ENCODE peak calls at places on chromosome 19, in five cellular contexts. W, M, C, D and T are unnamed samples.

GRCh38 chr19:40223135-40223822 is 3.2 kb downstream of the CCNP start:
- DNase-seq in M (peak; percentile 20), C (peak; percentile 51), W (no peak), D (no peak), T (no peak)

GRCh38 chr19:49333426-49334288 is 1.5 kb upstream of the CD37 start:
- DNase-seq in C (no peak), D (no peak), W (no peak), M (peak; percentile 80), T (peak; percentile 98)

GRCh38 chr19:33460221-33460908 is 61.2 kb downstream of the PEPD start:
- DNase-seq in M (no peak), C (no peak), W (no peak), D (no peak), T (no peak)

GRCh38 chr19:48867922-48868195 is 558 bp downstream of the PLEKHA4 start:
- DNase-seq in D (no peak), W (no peak), M (no peak), C (no peak), T (no peak)

GRCh38 chr19:14550201-14550754 is 20.9 kb downstream of the TECR start:
- DNase-seq in M (no peak), D (no peak), C (peak; percentile 53), W (no peak), T (no peak)

GRCh38 chr19:11420429-11420893 is 1.3 kb upstream of the RGL3 start:
- DNase-seq in D (peak; percentile 36), C (peak; percentile 33), W (peak; percentile 85), M (no peak), T (no peak)

GRCh38 chr19:47779524-47780214 is 1.2 kb downstream of the SELENOW start:
- DNase-seq in M (no peak), W (peak; percentile 83), D (peak; percentile 45), C (peak; percentile 68), T (no peak)

GRCh38 chr19:21947775-21948174 is 63.0 kb downstream of the ZNF208 start:
- DNase-seq in M (no peak), W (no peak), C (no peak), D (no peak), T (peak; percentile 56)

GRCh38 chr19:40466219-40467006 is at the start of gene SPTBN4:
- DNase-seq in D (peak; percentile 21), M (peak; percentile 68), W (no peak), C (peak; percentile 38), T (no peak)

GRCh38 chr19:2230807-2231533 is 5.2 kb downstream of the PLEKHJ1 start:
- DNase-seq in W (no peak), D (no peak), M (no peak), C (no peak), T (no peak)

GRCh38 chr19:2230029-2230531 is 6.0 kb downstream of the PLEKHJ1 start:
- DNase-seq in C (no peak), D (no peak), M (no peak), W (no peak), T (no peak)

GRCh38 chr19:2231621-2232221 is 4.4 kb downstream of the PLEKHJ1 start:
- DNase-seq in W (no peak), M (no peak), C (no peak), D (no peak), T (peak; percentile 50)

GRCh38 chr19:2233601-2234280 is 2.4 kb downstream of the PLEKHJ1 start:
- DNase-seq in D (no peak), W (no peak), M (no peak), C (no peak), T (peak; percentile 45)

DNA sequence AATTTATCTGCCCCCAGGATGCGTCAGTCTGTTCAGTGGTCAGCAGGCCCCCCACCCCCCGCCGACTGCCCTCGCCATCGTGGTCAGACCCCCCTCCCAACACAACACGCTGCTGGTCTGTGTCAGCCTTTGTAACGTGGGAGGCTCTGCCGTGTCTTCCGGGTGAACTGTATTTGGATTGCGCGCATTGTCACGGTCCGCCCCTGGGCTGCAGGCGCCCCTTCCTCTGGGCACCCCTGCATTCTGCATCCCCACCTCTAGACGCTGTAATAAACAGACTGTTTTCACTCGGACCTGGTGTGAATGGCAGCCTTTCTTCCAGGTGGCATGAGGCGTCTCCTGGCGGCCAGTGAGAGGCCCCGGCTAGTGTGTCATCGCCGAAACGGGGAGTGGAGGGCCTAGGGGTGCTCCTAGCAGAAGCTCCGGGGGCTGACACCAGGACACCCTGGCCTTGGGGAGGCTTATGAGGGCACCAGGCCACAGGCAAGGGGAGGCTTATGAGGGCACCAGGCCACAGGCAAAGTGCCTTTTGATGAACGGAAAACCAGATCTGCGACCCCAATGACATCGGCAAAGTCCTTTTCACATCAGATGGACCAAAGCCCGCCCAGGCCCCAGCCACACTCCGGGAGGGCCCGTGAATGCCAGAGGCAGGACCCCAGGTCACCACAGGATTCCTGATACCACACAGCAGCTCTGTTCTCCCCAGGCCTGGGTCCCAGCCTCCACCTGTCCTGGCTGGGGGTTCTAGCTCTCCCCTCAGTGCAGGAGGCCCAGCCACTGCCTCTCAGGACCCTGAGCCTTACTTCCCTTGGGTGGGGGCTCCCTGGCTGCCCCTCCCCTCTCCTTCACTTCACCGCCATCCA is 3.6 kb downstream of the PLEKHJ1 start:
- DNase-seq in M (no peak), W (no peak), C (no peak), D (no peak), T (no peak)
- TF ChIP-seq CTCF in M (no peak), W (no peak), C (no peak), D (no peak), T (peak; percentile 16)

GRCh38 chr19:43731854-43732253 is 16.0 kb downstream of the IRGC start:
- DNase-seq in W (no peak), M (no peak), C (no peak), D (no peak), T (no peak)
- H3K27ac ChIP-seq in W (no peak overlapping the region), M (no peak overlapping the region), C (no peak overlapping the region), D (no peak overlapping the region), T (no peak overlapping the region)

GRCh38 chr19:41940443-41941409 is 12.5 kb upstream of the ERFL start:
- DNase-seq in M (no peak), W (no peak), D (no peak), C (no peak), T (no peak)
- H3K4me3 ChIP-seq in M (peak overlapping the region; percentile 62), W (peak overlapping the region; percentile 67), D (peak overlapping the region; percentile 45), C (peak overlapping the region; percentile 31), T (peak overlapping the region; percentile 71)

GRCh38 chr19:12481781-12482504 is 2.7 kb downstream of the ZNF709 start:
- DNase-seq in W (no peak), D (no peak), C (no peak), M (no peak), T (no peak)
- TF ChIP-seq CTCF in W (no peak), D (no peak), C (no peak), M (no peak), T (no peak)

GRCh38 chr19:42280761-42281174 is 11.7 kb downstream of the CIC start:
- DNase-seq in M (no peak), D (peak; percentile 44), C (no peak), W (no peak), T (no peak)
- H3K27ac ChIP-seq in M (peak overlapping the region; percentile 61), D (peak overlapping the region; percentile 97), C (peak overlapping the region; percentile 83), W (peak overlapping the region; percentile 98), T (peak overlapping the region; percentile 82)

DNA sequence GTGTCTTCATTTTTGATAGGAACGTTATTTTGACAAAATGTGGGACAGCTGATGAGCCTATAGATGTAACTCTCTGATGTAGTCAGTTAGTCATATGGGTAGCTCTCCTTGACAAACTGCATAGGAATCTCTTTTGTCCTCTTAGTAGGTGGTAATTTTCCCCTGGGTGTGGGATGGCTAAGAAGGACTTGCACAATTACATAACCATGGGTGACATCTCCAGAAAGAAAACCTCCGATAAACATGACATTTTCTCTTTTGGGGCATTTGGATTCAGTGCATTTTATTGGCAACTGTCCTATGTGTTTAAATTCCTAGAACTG is 41.8 kb downstream of the IGFL3 start:
- DNase-seq in W (no peak), C (no peak), M (no peak), D (no peak), T (no peak)
- H3K4me3 ChIP-seq in W (no peak overlapping the region), C (no peak overlapping the region), M (no peak overlapping the region), D (no peak overlapping the region), T (no peak overlapping the region)